ENCODE peak calls at places on chromosome X, in nine cellular contexts. M, O, C, U, P, G, R, X and W are unnamed samples.
A peak's percentile ranks its signal among the peaks of the same experiment; 100 is the strongest.

GRCh38 chrX:42093756-42094155 is 170.4 kb upstream of the CASK start:
- DNase-seq in M (no peak), O (no peak), C (no peak), U (peak; percentile 36), P (peak; percentile 40), G (no peak), R (peak; percentile 55), X (peak; percentile 17), W (no peak)

GRCh38 chrX:153353416-153353815 is 19.5 kb downstream of the ZNF275 start:
- DNase-seq in M (no peak), O (no peak), C (no peak), U (peak; percentile 2), P (no peak), G (no peak), R (no peak), X (no peak), W (no peak)

GRCh38 chrX:19672211-19672814 is 157.0 kb upstream of the MAP3K15 start:
- DNase-seq in M (no peak), O (no peak), C (no peak), U (no peak), P (no peak), G (no peak), R (no peak), X (no peak), W (no peak)

GRCh38 chrX:107725761-107726555 is 49.6 kb downstream of the TSC22D3 start:
- DNase-seq in M (no peak), O (no peak), C (no peak), U (no peak), P (no peak), G (no peak), R (no peak), X (no peak), W (peak; percentile 61)

GRCh38 chrX:17032351-17032750 is 85.9 kb downstream of the REPS2 start:
- DNase-seq in M (no peak), O (no peak), C (no peak), U (peak; percentile 7), P (peak; percentile 72), G (no peak), R (peak; percentile 65), X (no peak), W (no peak)

GRCh38 chrX:9884031-9884779 is 83.0 kb upstream of the CLDN34 start:
- DNase-seq in M (no peak), O (no peak), C (no peak), U (no peak), P (no peak), G (no peak), R (no peak), X (no peak), W (no peak)

GRCh38 chrX:10926906-10927305 is 184.2 kb upstream of the HCCS start:
- DNase-seq in M (no peak), O (no peak), C (no peak), U (peak; percentile 50), P (no peak), G (no peak), R (no peak), X (no peak), W (no peak)

GRCh38 chrX:14865201-14865600 is 7.7 kb downstream of the FANCB start:
- DNase-seq in M (no peak), O (no peak), C (no peak), U (peak; percentile 66), P (no peak), G (no peak), R (peak; percentile 61), X (no peak), W (no peak)

GRCh38 chrX:148771440-148771839 is 271.0 kb downstream of the AFF2 start:
- DNase-seq in M (no peak), O (no peak), C (no peak), U (no peak), P (no peak), G (no peak), R (no peak), X (no peak), W (no peak)

GRCh38 chrX:39504850-39505259 is 592.9 kb downstream of the BCOR start:
- DNase-seq in M (no peak), O (no peak), C (no peak), U (peak; percentile 0), P (no peak), G (no peak), R (no peak), X (no peak), W (no peak)

GRCh38 chrX:31629195-31629594 is 557.4 kb upstream of the FTHL17 start:
- DNase-seq in M (no peak), O (peak; percentile 10), C (no peak), U (no peak), P (no peak), G (no peak), R (no peak), X (no peak), W (no peak)

GRCh38 chrX:134625315-134625718 is 33.0 kb downstream of the PLAC1 start:
- DNase-seq in M (no peak), O (no peak), C (no peak), U (peak; percentile 44), P (no peak), G (peak; percentile 14), R (no peak), X (no peak), W (no peak)

GRCh38 chrX:150767475-150768131 is 74.4 kb downstream of the MTMR1 start:
- DNase-seq in M (no peak), O (peak; percentile 48), C (no peak), U (peak; percentile 90), P (no peak), G (no peak), R (peak; percentile 94), X (peak; percentile 18), W (no peak)

GRCh38 chrX:19875051-19875432 is 12.4 kb downstream of the SH3KBP1 start:
- DNase-seq in M (no peak), O (no peak), C (no peak), U (peak; percentile 38), P (no peak), G (no peak), R (no peak), X (no peak), W (no peak)

GRCh38 chrX:49230500-49231232 is 2.5 kb downstream of the CACNA1F start:
- DNase-seq in M (no peak), O (peak; percentile 91), C (no peak), U (no peak), P (no peak), G (peak; percentile 67), R (peak; percentile 14), X (peak; percentile 68), W (peak; percentile 91)

GRCh38 chrX:48456628-48457027 is 13.4 kb downstream of the SLC38A5 start:
- DNase-seq in M (no peak), O (no peak), C (no peak), U (no peak), P (no peak), G (no peak), R (no peak), X (no peak), W (no peak)

GRCh38 chrX:2536974-2537373 is 36.2 kb upstream of the DHRSX start:
- DNase-seq in M (no peak), O (no peak), C (no peak), U (no peak), P (no peak), G (no peak), R (no peak), X (no peak), W (no peak)

GRCh38 chrX:154432210-154432609 is 3.7 kb downstream of the ATP6AP1 start:
- DNase-seq in M (no peak), O (no peak), C (peak; percentile 71), U (no peak), P (no peak), G (no peak), R (no peak), X (no peak), W (no peak)

GRCh38 chrX:28920554-28920953 is 333.3 kb downstream of the IL1RAPL1 start:
- DNase-seq in M (no peak), O (no peak), C (no peak), U (no peak), P (no peak), G (no peak), R (peak; percentile 1), X (no peak), W (no peak)

GRCh38 chrX:24357101-24357500 is 3.3 kb upstream of the SUPT20HL1 start:
- DNase-seq in M (no peak), O (no peak), C (no peak), U (peak; percentile 58), P (no peak), G (no peak), R (peak; percentile 47), X (no peak), W (no peak)

GRCh38 chrX:18098704-18099103 is 122.0 kb downstream of the BEND2 start:
- DNase-seq in M (no peak), O (no peak), C (no peak), U (no peak), P (no peak), G (peak; percentile 33), R (no peak), X (no peak), W (no peak)

GRCh38 chrX:13357925-13358324 is 38.1 kb upstream of the ATXN3L start:
- DNase-seq in M (no peak), O (no peak), C (no peak), U (peak; percentile 59), P (no peak), G (no peak), R (peak; percentile 42), X (no peak), W (no peak)